ENCODE peak calls at places on chromosomes 1 and 21, in eight cellular contexts. U is colonic mucosa, L is aorta, D is neural progenitor cell, I is adrenal gland, P is adipocyte, O is breast epithelium, Q is HL-60. N is an unnamed sample.

GRCh38 chr1:52629021-52629643 is 3.8 kb upstream of the SHISAL2A start:
- DNase-seq in U (no peak), L (no peak), D (peak), I (no peak), P (no peak), O (no peak), Q (peak), N (no peak)

GRCh38 chr21:32525282-32525681 is 60.0 kb downstream of the TCP10L start:
- DNase-seq in U (no peak), L (no peak), D (no peak), I (no peak), P (no peak), O (no peak), Q (no peak), N (no peak)

GRCh38 chr1:153490272-153491051 is 30.0 kb upstream of the S100A7 start:
- DNase-seq in U (peak), L (peak), D (no peak), I (peak), P (peak), O (no peak), Q (peak), N (peak)

GRCh38 chr1:53359225-53359933 is 31.5 kb upstream of the LRP8 start:
- DNase-seq in U (no peak), L (peak), D (no peak), I (no peak), P (no peak), O (peak), Q (no peak), N (peak)

GRCh38 chr1:168693872-168694238 is 35.2 kb downstream of the DPT start:
- DNase-seq in U (no peak), L (no peak), D (no peak), I (no peak), P (no peak), O (no peak), Q (no peak), N (no peak)

GRCh38 chr1:231616667-231617066 is 9.9 kb upstream of the DISC1 start:
- DNase-seq in U (no peak), L (no peak), D (no peak), I (no peak), P (no peak), O (no peak), Q (no peak), N (no peak)

GRCh38 chr1:15833069-15833679 is 14.3 kb upstream of the SPEN start:
- DNase-seq in U (peak), L (peak), D (no peak), I (peak), P (no peak), O (peak), Q (peak), N (no peak)

GRCh38 chr1:228810385-228810784 is 75.1 kb downstream of the RHOU start:
- DNase-seq in U (no peak), L (no peak), D (no peak), I (no peak), P (no peak), O (no peak), Q (no peak), N (no peak)

GRCh38 chr1:22252248-22252647 is 109.4 kb upstream of the WNT4 start:
- DNase-seq in U (no peak), L (no peak), D (no peak), I (no peak), P (no peak), O (no peak), Q (no peak), N (no peak)

GRCh38 chr1:37865348-37866119 is 6.1 kb upstream of the MTF1 start:
- DNase-seq in U (no peak), L (no peak), D (no peak), I (no peak), P (no peak), O (no peak), Q (no peak), N (no peak)

GRCh38 chr1:115814685-115815398 is 26.1 kb downstream of the NHLH2 start:
- DNase-seq in U (no peak), L (no peak), D (no peak), I (no peak), P (no peak), O (no peak), Q (no peak), N (no peak)

GRCh38 chr1:91020486-91020885 is 1.3 kb downstream of the ZNF644 start:
- DNase-seq in U (no peak), L (no peak), D (no peak), I (no peak), P (peak), O (no peak), Q (no peak), N (no peak)

GRCh38 chr1:175287377-175287776 is 94.8 kb upstream of the KIAA0040 start:
- DNase-seq in U (no peak), L (no peak), D (no peak), I (no peak), P (no peak), O (no peak), Q (no peak), N (no peak)

GRCh38 chr1:204143276-204144041 is 8.4 kb downstream of the ETNK2 start:
- DNase-seq in U (no peak), L (no peak), D (no peak), I (no peak), P (no peak), O (no peak), Q (no peak), N (peak)

GRCh38 chr1:13725714-13726175 is 25.8 kb downstream of the PRDM2 start:
- DNase-seq in U (peak), L (no peak), D (peak), I (peak), P (peak), O (no peak), Q (peak), N (peak)

GRCh38 chr1:27520651-27521050 is 30.7 kb upstream of the WASF2 start:
- DNase-seq in U (no peak), L (no peak), D (peak), I (no peak), P (no peak), O (no peak), Q (no peak), N (no peak)

GRCh38 chr1:181062800-181063428 is 25.6 kb upstream of the IER5 start:
- DNase-seq in U (no peak), L (no peak), D (no peak), I (no peak), P (peak), O (no peak), Q (peak), N (peak)

GRCh38 chr1:23777979-23778814 is at the start of gene PITHD1:
- DNase-seq in U (peak), L (peak), D (peak), I (peak), P (peak), O (peak), Q (peak), N (peak)

GRCh38 chr1:70438529-70438928 is 27.5 kb downstream of the CTH start:
- DNase-seq in U (no peak), L (no peak), D (no peak), I (no peak), P (no peak), O (no peak), Q (no peak), N (no peak)

GRCh38 chr1:62573675-62574074 is 23.6 kb upstream of the ANGPTL3 start:
- DNase-seq in U (no peak), L (no peak), D (no peak), I (no peak), P (no peak), O (no peak), Q (no peak), N (no peak)

GRCh38 chr1:93749894-93750301 is 68.3 kb upstream of the BCAR3 start:
- DNase-seq in U (peak), L (no peak), D (peak), I (no peak), P (no peak), O (no peak), Q (no peak), N (no peak)

GRCh38 chr1:200090252-200091159 is 63.0 kb downstream of the NR5A2 start:
- DNase-seq in U (no peak), L (no peak), D (peak), I (no peak), P (no peak), O (no peak), Q (no peak), N (peak)

GRCh38 chr1:29129916-29130315 is 6.2 kb upstream of the TMEM200B start:
- DNase-seq in U (no peak), L (no peak), D (no peak), I (no peak), P (no peak), O (no peak), Q (no peak), N (no peak)

GRCh38 chr1:234782821-234783220 is 172.8 kb upstream of the IRF2BP2 start:
- DNase-seq in U (no peak), L (no peak), D (peak), I (no peak), P (no peak), O (no peak), Q (no peak), N (peak)

DNA sequence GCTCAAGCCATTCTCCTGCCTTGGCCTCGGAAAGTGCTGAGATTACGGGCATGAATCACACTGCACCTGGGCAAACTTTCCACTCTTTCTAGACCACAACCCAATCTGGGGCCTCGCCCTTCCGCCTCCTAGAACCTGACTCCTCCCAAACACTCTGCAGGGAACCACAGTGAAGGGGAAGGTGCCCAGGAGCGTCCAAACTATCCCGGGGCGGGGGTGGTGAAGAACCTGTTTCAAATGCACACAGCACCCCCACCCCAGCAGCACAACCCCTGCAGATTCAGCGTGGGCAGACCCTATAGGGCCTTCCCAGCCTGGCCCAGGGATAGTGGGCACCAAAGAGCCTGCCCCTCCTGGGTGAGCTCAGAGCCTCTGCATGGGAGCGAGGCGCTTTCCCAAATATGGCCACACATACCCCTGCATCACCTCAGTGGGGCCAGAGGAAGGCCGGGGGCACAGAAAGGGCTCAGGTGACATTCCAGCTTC is 86.9 kb downstream of the STUM start:
- DNase-seq in U (no peak), L (peak), D (no peak), I (no peak), P (no peak), O (peak), Q (peak), N (no peak)
- H3K4me3 ChIP-seq in U (no peak), L (no peak), D (no peak), I (no peak), P (no peak), O (no peak), Q (no peak), N (no peak)

GRCh38 chr1:61322008-61322744 is 239.8 kb downstream of the NFIA start:
- DNase-seq in U (no peak), L (no peak), D (no peak), I (no peak), P (no peak), O (no peak), Q (no peak), N (no peak)

GRCh38 chr1:61320575-61320974 is 238.2 kb downstream of the NFIA start:
- DNase-seq in U (no peak), L (no peak), D (no peak), I (no peak), P (no peak), O (no peak), Q (no peak), N (no peak)

GRCh38 chr1:61322769-61323168 is 240.4 kb downstream of the NFIA start:
- DNase-seq in U (no peak), L (no peak), D (no peak), I (no peak), P (no peak), O (no peak), Q (no peak), N (no peak)

GRCh38 chr1:61316493-61316892 is 234.1 kb downstream of the NFIA start:
- DNase-seq in U (no peak), L (no peak), D (no peak), I (no peak), P (no peak), O (no peak), Q (no peak), N (no peak)

DNA sequence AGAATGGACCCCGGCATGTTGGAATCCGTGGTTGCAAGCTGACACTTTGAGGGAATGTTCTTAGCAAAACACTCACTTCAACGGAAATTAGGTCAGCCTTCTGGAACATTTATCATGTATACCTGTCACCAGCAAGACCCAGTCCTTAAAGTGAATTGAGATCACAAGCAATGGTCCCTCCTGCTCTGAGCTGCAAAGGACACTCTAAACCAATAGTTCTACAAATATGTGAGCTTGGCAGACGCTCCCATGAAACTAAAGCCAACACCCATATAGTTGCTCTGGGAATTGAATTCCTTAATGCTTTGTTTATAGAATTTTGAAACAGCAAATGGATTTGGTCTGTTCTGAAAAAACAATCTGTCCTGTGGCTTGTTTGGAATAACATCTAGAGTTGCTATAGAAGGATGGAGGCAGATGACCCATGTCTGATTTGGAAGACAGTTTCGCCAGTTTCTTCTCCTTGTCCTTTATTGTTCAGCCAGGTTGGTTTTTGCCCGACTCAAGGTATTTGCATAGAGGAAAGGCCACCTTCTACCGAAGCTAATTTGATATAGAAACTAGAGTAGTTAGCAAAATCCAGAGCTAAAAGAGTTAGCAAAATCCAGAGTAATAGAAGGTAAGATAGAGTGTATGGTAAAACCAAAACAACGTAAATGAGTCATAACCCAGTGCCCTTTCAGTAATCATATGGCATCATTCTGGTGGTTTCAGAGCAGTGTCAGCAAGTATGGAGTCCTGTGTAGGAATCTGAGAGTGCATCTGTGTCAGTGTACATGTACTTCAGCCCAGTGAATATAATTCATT is 236.2 kb downstream of the NFIA start:
- DNase-seq in U (no peak), L (no peak), D (no peak), I (peak), P (peak), O (no peak), Q (no peak), N (no peak)
- H3K4me3 ChIP-seq in U (no peak), L (peak), D (no peak), I (no peak), P (peak), O (no peak), Q (no peak), N (no peak)

DNA sequence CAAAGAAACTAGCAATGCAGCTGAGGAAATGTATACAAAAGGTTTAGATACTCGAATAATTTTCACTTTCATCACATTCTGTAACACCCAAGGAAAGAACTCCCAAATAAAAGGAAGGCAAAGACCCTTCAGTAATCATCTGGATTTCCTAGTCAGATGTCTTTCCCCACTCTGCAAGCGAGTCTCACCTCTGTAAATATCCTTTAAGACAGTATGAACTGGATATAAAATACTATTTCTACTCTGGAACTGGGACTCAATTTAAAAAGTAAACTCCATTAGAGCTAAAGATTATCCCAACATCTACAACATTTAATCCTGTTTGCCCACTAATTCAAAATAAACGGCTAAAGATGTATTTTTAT is 27.0 kb downstream of the C2CD2 start:
- DNase-seq in U (no peak), L (no peak), D (no peak), I (no peak), P (no peak), O (no peak), Q (no peak), N (no peak)
- H3K4me3 ChIP-seq in U (no peak), L (no peak), D (no peak), I (peak), P (peak), O (peak), Q (no peak), N (no peak)

GRCh38 chr21:23016617-23017016 is 2018.4 kb downstream of the NCAM2 start:
- DNase-seq in U (no peak), L (no peak), D (peak), I (no peak), P (no peak), O (no peak), Q (peak), N (peak)
- H3K4me3 ChIP-seq in U (no peak), L (no peak), D (no peak), I (no peak), P (no peak), O (no peak), Q (no peak), N (no peak)

GRCh38 chr21:31042080-31042464 is 3.8 kb upstream of the KRTAP19-8 start:
- DNase-seq in U (no peak), L (no peak), D (no peak), I (no peak), P (no peak), O (no peak), Q (no peak), N (no peak)

GRCh38 chr21:31045841-31046240 is 7.6 kb upstream of the KRTAP19-8 start:
- DNase-seq in U (no peak), L (no peak), D (no peak), I (no peak), P (no peak), O (no peak), Q (no peak), N (no peak)

GRCh38 chr21:31041295-31042079 is 3.2 kb upstream of the KRTAP19-8 start:
- DNase-seq in U (no peak), L (no peak), D (no peak), I (no peak), P (no peak), O (no peak), Q (no peak), N (no peak)

GRCh38 chr21:31038376-31038775 is at the start of gene KRTAP19-8:
- DNase-seq in U (no peak), L (no peak), D (no peak), I (no peak), P (no peak), O (no peak), Q (no peak), N (no peak)

DNA sequence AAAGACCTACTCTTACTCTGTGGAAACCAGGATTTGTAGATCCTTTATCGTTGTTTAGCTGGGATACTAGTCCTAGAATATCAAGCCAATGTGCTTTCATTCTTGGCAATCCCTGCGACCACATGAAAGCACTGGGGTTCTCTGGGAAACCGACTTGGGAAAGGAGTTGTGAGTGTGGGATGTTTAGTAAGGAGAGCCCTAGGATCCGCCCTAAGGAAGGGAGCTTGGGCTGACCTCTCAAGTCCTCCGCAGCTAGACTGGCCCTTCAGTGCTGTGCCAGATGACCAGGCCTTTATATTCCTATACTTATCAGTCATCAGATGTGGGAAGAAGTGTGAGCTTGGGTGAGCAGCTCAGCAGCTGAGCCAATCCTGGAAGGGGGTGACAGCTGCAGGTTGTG is 5.2 kb upstream of the KRTAP19-8 start:
- DNase-seq in U (no peak), L (no peak), D (no peak), I (no peak), P (no peak), O (no peak), Q (no peak), N (no peak)
- H3K4me3 ChIP-seq in U (no peak), L (no peak), D (no peak), I (no peak), P (no peak), O (no peak), Q (no peak), N (no peak)

N was measured in WERI-Rb-1.